ENCODE peak calls at places on chromosomes 1 and 21, in five cellular contexts. T is SW 1271; G is EH; O is AG04450; F is stimulated activated CD4-positive, alpha-beta T cell treated with anti-CD3 and anti-CD28 coated beads, Interleukin-12 subunit alpha, Interleukin-12 subunit beta, amount 100 ng/mL, for 4 hours. C is an unnamed sample.

GRCh38 chr1:244796719-244797406 is 38.6 kb upstream of the COX20 start:
- DNase-seq in G (peak; percentile 72), F (peak; percentile 37), T (peak; percentile 77), O (peak; percentile 44), C (no peak)

GRCh38 chr1:13664451-13664850 is 35.5 kb upstream of the PRDM2 start:
- DNase-seq in G (no peak), O (no peak), T (no peak), F (no peak), C (no peak)

GRCh38 chr1:58155418-58156123 is 391.0 kb downstream of the OMA1 start:
- DNase-seq in O (no peak), G (peak; percentile 18), T (no peak), F (no peak), C (no peak)

GRCh38 chr1:156490401-156491032 is 10.1 kb downstream of the MEF2D start:
- DNase-seq in O (no peak), T (no peak), G (peak; percentile 68), F (no peak), C (no peak)

GRCh38 chr1:30477588-30477987 is 245.8 kb downstream of the MATN1 start:
- DNase-seq in T (no peak), F (no peak), O (no peak), G (no peak), C (no peak)

GRCh38 chr1:60068393-60069045 is 5.1 kb downstream of the C1orf87 start:
- DNase-seq in G (peak; percentile 79), T (no peak), O (no peak), F (no peak), C (no peak)

GRCh38 chr1:231064418-231064817 is 24.4 kb upstream of the FAM89A start:
- DNase-seq in O (no peak), G (no peak), F (no peak), T (no peak), C (no peak)

GRCh38 chr21:45880097-45881068 is 101.2 kb upstream of the COL6A1 start:
- DNase-seq in G (peak; percentile 77), O (no peak), T (peak; percentile 32), F (peak; percentile 63), C (peak; percentile 57)

GRCh38 chr1:221667504-221667903 is 74.4 kb downstream of the DUSP10 start:
- DNase-seq in G (peak; percentile 66), O (no peak), T (peak; percentile 25), F (no peak), C (no peak)

GRCh38 chr1:210448293-210448892 is 119.7 kb downstream of the HHAT start:
- DNase-seq in O (peak; percentile 30), T (peak; percentile 43), G (peak; percentile 73), F (no peak), C (no peak)

GRCh38 chr1:27542463-27543273 is 52.7 kb upstream of the WASF2 start:
- DNase-seq in T (peak; percentile 68), O (no peak), G (peak; percentile 62), F (peak; percentile 24), C (no peak)

GRCh38 chr1:175635092-175635491 is 108.3 kb downstream of the TNR start:
- DNase-seq in F (no peak), G (no peak), O (no peak), T (no peak), C (no peak)

GRCh38 chr1:111199329-111199728 is 1.1 kb downstream of the DENND2D start:
- DNase-seq in T (no peak), F (no peak), G (no peak), O (no peak), C (no peak)

GRCh38 chr1:228275154-228275434 is 67.2 kb downstream of the OBSCN start:
- DNase-seq in F (no peak), T (no peak), O (no peak), G (no peak), C (no peak)

GRCh38 chr1:228390649-228391048 is 16.0 kb downstream of the TRIM11 start:
- DNase-seq in G (no peak), F (no peak), T (no peak), O (no peak), C (no peak)

GRCh38 chr1:193216920-193217319 is 30.5 kb upstream of the B3GALT2 start:
- DNase-seq in T (no peak), F (no peak), G (no peak), O (no peak), C (no peak)

GRCh38 chr1:239240736-239241135 is 145.6 kb upstream of the CHRM3 start:
- DNase-seq in O (no peak), F (no peak), T (no peak), G (no peak), C (no peak)

GRCh38 chr1:112522621-112523020 is 13.9 kb downstream of the WNT2B start:
- DNase-seq in G (peak; percentile 96), T (no peak), O (peak; percentile 86), F (no peak), C (no peak)

GRCh38 chr1:201145816-201146215 is 8.5 kb downstream of the TMEM9 start:
- DNase-seq in G (no peak), T (no peak), O (no peak), F (no peak), C (no peak)

GRCh38 chr21:46295996-46296752 is 10.0 kb downstream of the YBEY start:
- DNase-seq in G (peak; percentile 87), O (no peak), T (no peak), F (peak; percentile 50), C (no peak)

GRCh38 chr1:31815307-31815645 is 546 bp downstream of the SPOCD1 start:
- DNase-seq in F (no peak), G (no peak), T (no peak), O (no peak), C (no peak)

GRCh38 chr1:204087893-204088528 is 15.1 kb downstream of the SOX13 start:
- DNase-seq in F (no peak), T (no peak), O (no peak), G (no peak), C (no peak)

GRCh38 chr1:29176567-29176966 is 5.1 kb downstream of the SRSF4 start:
- DNase-seq in O (no peak), F (no peak), G (peak; percentile 52), T (no peak), C (no peak)

GRCh38 chr1:180366386-180367068 is 135.8 kb downstream of the ACBD6 start:
- DNase-seq in G (peak; percentile 32), O (no peak), F (no peak), T (no peak), C (no peak)

GRCh38 chr1:1680912-1681273 is 11.7 kb downstream of the SLC35E2B start:
- DNase-seq in F (no peak), G (no peak), O (no peak), T (no peak), C (no peak)

GRCh38 chr1:219465247-219466093 is 147.4 kb downstream of the ZC3H11B start:
- DNase-seq in G (peak; percentile 79), F (no peak), T (no peak), O (no peak), C (no peak)

GRCh38 chr1:91804546-91805023 is 81.4 kb downstream of the TGFBR3 start:
- DNase-seq in F (peak; percentile 39), O (no peak), T (no peak), G (no peak), C (no peak)

GRCh38 chr1:95309031-95309459 is 75.0 kb downstream of the RWDD3 start:
- DNase-seq in F (no peak), G (peak; percentile 29), T (peak; percentile 24), O (no peak), C (no peak)

GRCh38 chr21:25983745-25984144 is 186.8 kb downstream of the APP start:
- DNase-seq in G (no peak), T (no peak), O (no peak), F (no peak), C (no peak)

GRCh38 chr1:18635833-18636671 is 5.4 kb downstream of the PAX7 start:
- DNase-seq in T (no peak), F (no peak), G (peak; percentile 13), O (no peak), C (no peak)

GRCh38 chr1:204186597-204186996 is 9.7 kb downstream of the KISS1 start:
- DNase-seq in F (no peak), G (no peak), T (no peak), O (no peak), C (no peak)

GRCh38 chr1:91670781-91671180 is 170.1 kb downstream of the CDC7 start:
- DNase-seq in F (no peak), G (no peak), T (no peak), O (no peak), C (no peak)

C was measured in GM12892.